ENCODE peak calls at places on chromosomes 6 and 20, in ten cellular contexts. H is trophoblast cell; K is small intestine; Q is psoas muscle; J is HCT116; W is aorta; M is endothelial cell of umbilical vein; L is effector memory CD4-positive, alpha-beta T cell; S is RWPE1; N is A673. I is an unnamed sample.

GRCh38 chr20:34074101-34074760 is 37.8 kb downstream of the EIF2S2 start:
- DNase-seq in M (no peak), W (no peak), Q (no peak), H (no peak), K (no peak), S (peak), L (no peak), N (peak), J (no peak), I (no peak)

GRCh38 chr6:135314543-135314942 is 133.4 kb downstream of the MYB start:
- DNase-seq in W (no peak), K (no peak), M (no peak), S (no peak), N (no peak), L (no peak), Q (no peak), J (no peak), H (no peak), I (no peak)

GRCh38 chr6:157982580-157983438 is 1.1 kb downstream of the SYNJ2 start:
- DNase-seq in W (no peak), M (peak), S (no peak), Q (no peak), N (no peak), J (no peak), H (peak), K (peak), L (no peak), I (peak)

GRCh38 chr6:12348530-12349511 is 58.7 kb downstream of the EDN1 start:
- DNase-seq in Q (no peak), J (peak), L (no peak), N (peak), H (no peak), S (peak), K (peak), W (no peak), M (peak), I (no peak)

GRCh38 chr20:31547017-31547675 is 32.9 kb downstream of the HM13 start:
- DNase-seq in H (peak), K (peak), Q (peak), M (peak), S (peak), W (peak), N (peak), J (peak), L (peak), I (peak)

GRCh38 chr6:26223213-26223612 is 136.0 kb downstream of the HFE start:
- DNase-seq in Q (no peak), S (no peak), J (no peak), K (peak), M (no peak), L (no peak), H (no peak), N (peak), W (no peak), I (no peak)

GRCh38 chr6:1382883-1383728 is 6.3 kb upstream of the FOXF2 start:
- DNase-seq in K (no peak), H (no peak), S (no peak), M (no peak), N (no peak), L (no peak), Q (no peak), J (no peak), W (no peak), I (peak)

GRCh38 chr6:20227350-20227749 is 15.1 kb upstream of the MBOAT1 start:
- DNase-seq in L (no peak), M (no peak), H (no peak), N (no peak), W (no peak), K (no peak), S (no peak), J (no peak), Q (no peak), I (no peak)

GRCh38 chr20:2093200-2093781 is 8.3 kb upstream of the STK35 start:
- DNase-seq in S (peak), H (peak), W (no peak), Q (no peak), N (no peak), J (peak), M (no peak), L (no peak), K (peak), I (peak)

GRCh38 chr6:7268362-7269310 is 44.4 kb downstream of the SSR1 start:
- DNase-seq in L (no peak), W (no peak), S (no peak), J (no peak), N (no peak), M (no peak), H (no peak), Q (no peak), K (no peak), I (no peak)

GRCh38 chr20:39164642-39165041 is 202.5 kb downstream of the DHX35 start:
- DNase-seq in Q (no peak), M (no peak), W (no peak), L (no peak), J (no peak), H (no peak), S (no peak), K (no peak), N (no peak), I (no peak)

GRCh38 chr6:157217198-157217893 is 106.0 kb downstream of the TMEM242 start:
- DNase-seq in W (peak), H (no peak), S (no peak), L (no peak), N (no peak), Q (no peak), M (no peak), J (no peak), K (no peak), I (no peak)

GRCh38 chr20:4883051-4883450 is 118.3 kb downstream of the SLC23A2 start:
- DNase-seq in L (no peak), J (no peak), N (no peak), H (no peak), W (no peak), K (no peak), Q (no peak), S (no peak), M (no peak), I (no peak)

GRCh38 chr6:74409447-74409846 is 713.4 kb downstream of the CD109 start:
- DNase-seq in M (peak), K (peak), N (peak), Q (no peak), S (peak), L (no peak), J (peak), H (no peak), W (no peak), I (no peak)

GRCh38 chr6:137008204-137008603 is 36.6 kb downstream of the IL20RA start:
- DNase-seq in N (no peak), K (no peak), Q (no peak), M (no peak), J (no peak), H (no peak), S (no peak), W (no peak), L (no peak), I (no peak)

GRCh38 chr6:168908887-168909286 is 344.8 kb downstream of the THBS2 start:
- DNase-seq in N (no peak), Q (no peak), S (no peak), H (peak), M (no peak), J (no peak), K (no peak), L (no peak), W (no peak), I (no peak)

GRCh38 chr20:51309128-51309527 is 233.4 kb downstream of the NFATC2 start:
- DNase-seq in H (no peak), J (no peak), Q (no peak), N (no peak), W (no peak), M (no peak), S (no peak), L (no peak), K (no peak), I (no peak)

GRCh38 chr6:90289902-90290301 is 6.7 kb downstream of the BACH2 start:
- DNase-seq in H (no peak), S (no peak), W (no peak), M (no peak), L (no peak), N (no peak), Q (no peak), K (no peak), J (no peak), I (no peak)

GRCh38 chr6:107789361-107789760 is 34.8 kb downstream of the SCML4 start:
- DNase-seq in M (no peak), K (no peak), Q (no peak), J (no peak), S (no peak), N (no peak), L (no peak), W (no peak), H (no peak), I (peak)
- H3K27ac ChIP-seq in M (no peak), K (no peak), Q (no peak), J (no peak), S (no peak), N (no peak), L (no peak), W (no peak), H (no peak), I (no peak)

GRCh38 chr6:33404884-33405283 is 5.9 kb upstream of the PHF1 start:
- DNase-seq in N (no peak), H (no peak), Q (no peak), J (no peak), L (no peak), K (no peak), W (no peak), S (no peak), M (no peak), I (no peak)

GRCh38 chr6:33410050-33410710 is 634 bp upstream of the PHF1 start:
- DNase-seq in J (peak), K (peak), M (peak), L (peak), H (peak), N (peak), W (peak), S (peak), Q (peak), I (peak)

GRCh38 chr6:33405541-33405940 is 5.3 kb upstream of the PHF1 start:
- DNase-seq in K (no peak), L (no peak), J (no peak), W (no peak), Q (no peak), N (no peak), H (no peak), S (no peak), M (no peak), I (no peak)

GRCh38 chr6:33406161-33406560 is 4.7 kb upstream of the PHF1 start:
- DNase-seq in W (no peak), L (no peak), H (no peak), J (no peak), S (no peak), N (no peak), Q (no peak), K (no peak), M (no peak), I (no peak)

DNA sequence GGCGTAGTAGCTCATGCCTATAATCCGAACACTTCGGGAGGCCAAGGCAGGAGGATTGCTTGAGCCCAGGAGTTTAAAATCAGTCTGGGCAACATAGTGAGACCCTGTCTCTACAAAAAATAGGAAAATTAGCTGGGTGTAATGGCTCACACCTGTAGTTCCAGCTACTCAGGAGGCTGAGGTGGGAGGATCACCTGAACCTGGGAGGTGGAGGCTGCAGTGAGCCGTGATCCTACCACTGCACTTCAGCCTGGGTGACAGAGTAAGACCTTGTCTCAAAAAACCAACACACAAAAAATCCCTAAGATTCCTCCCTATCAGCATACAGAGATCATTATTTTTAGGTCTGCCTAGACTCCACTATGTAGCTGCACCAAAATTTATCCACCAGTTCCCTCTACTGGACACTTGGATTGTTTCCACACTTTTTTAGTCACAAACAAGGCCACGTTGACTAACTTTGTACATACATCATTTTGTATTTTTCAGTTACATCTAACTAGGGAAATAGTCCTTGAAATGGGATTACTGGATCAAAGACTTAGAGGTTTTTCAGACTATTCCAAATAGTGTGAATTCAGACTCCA is 3.6 kb upstream of the PHF1 start:
- DNase-seq in M (peak), Q (no peak), K (no peak), W (no peak), S (no peak), H (no peak), L (no peak), N (no peak), J (no peak), I (no peak)
- H3K27ac ChIP-seq in M (no peak), Q (no peak), K (no peak), W (no peak), S (peak), H (no peak), L (no peak), N (no peak), J (peak), I (no peak)

DNA sequence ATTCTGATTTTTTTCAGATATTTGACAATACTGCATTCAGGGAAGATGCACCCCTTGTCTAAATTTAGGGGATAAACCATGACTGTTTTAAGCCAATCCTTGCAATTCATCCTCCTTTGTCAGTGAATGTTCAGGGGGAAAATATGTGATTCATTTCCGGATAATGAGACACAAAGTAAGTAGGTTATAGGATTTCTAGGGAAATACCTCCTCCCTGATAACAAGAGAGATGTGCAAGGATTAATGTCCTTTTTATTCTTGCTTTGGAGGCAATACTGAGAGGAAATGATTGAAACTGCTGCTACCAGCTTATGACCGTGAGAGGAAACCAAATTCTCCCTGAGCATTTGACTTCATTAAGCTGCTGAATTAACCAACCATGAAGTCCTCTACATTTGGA is 161.3 kb upstream of the EYA4 start:
- DNase-seq in M (no peak), K (no peak), N (peak), L (no peak), Q (no peak), J (no peak), S (no peak), W (no peak), H (no peak), I (no peak)
- H3K27ac ChIP-seq in M (no peak), K (no peak), N (peak), L (no peak), Q (no peak), J (no peak), S (no peak), W (no peak), H (no peak), I (no peak)

DNA sequence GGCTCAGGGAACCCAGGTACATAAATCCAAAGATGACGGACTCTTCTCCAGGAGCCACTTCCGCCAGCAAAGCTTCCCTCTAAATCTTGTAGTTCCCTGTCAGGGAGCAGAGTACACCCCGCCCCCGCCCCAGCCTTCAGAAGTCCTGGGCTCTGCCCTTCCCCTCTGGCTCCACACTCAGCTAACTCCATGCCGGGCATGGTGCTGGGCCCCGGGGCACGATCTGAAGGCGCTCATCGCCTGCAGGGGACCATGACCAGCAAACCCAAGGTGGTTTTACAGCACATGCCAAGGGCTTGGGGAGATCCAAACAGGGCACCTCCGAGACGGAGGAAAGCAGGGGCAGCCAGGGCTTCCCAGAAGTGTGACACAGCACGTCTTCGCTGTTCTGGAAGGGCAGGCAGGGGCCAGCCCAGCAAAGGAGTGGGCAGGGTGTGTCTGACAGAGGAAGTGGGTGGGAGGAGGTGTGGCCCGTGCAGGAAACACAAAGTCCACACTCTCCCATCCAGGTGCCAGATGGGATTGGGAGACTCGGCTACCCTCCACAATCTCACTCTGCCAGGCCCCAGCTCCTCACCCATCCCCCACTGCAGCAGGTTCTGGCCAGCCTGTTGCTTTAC is 41.6 kb upstream of the SLC22A2 start:
- DNase-seq in W (peak), J (no peak), L (no peak), K (peak), M (no peak), H (no peak), N (no peak), S (peak), Q (no peak), I (no peak)
- H3K27ac ChIP-seq in W (peak), J (no peak), L (no peak), K (peak), M (no peak), H (no peak), N (no peak), S (peak), Q (no peak), I (no peak)

GRCh38 chr6:148723484-148723883 is 23.3 kb upstream of the UST start:
- DNase-seq in K (no peak), M (no peak), J (no peak), S (no peak), Q (no peak), L (no peak), W (no peak), H (no peak), N (no peak), I (no peak)

GRCh38 chr6:148716811-148717210 is 30.0 kb upstream of the UST start:
- DNase-seq in S (no peak), N (no peak), H (no peak), W (no peak), L (no peak), J (no peak), M (no peak), K (no peak), Q (no peak), I (no peak)

GRCh38 chr6:148720897-148721296 is 25.9 kb upstream of the UST start:
- DNase-seq in K (no peak), L (no peak), J (no peak), S (no peak), H (no peak), Q (no peak), M (no peak), N (no peak), W (no peak), I (no peak)

GRCh38 chr6:148724428-148724827 is 22.4 kb upstream of the UST start:
- DNase-seq in Q (no peak), W (no peak), S (no peak), K (no peak), J (no peak), M (no peak), L (no peak), N (no peak), H (no peak), I (no peak)

GRCh38 chr6:148720371-148720770 is 26.5 kb upstream of the UST start:
- DNase-seq in W (no peak), M (no peak), J (no peak), N (no peak), H (no peak), Q (no peak), L (no peak), S (no peak), K (no peak), I (no peak)
- H3K27ac ChIP-seq in W (no peak), M (no peak), J (no peak), N (no peak), H (no peak), Q (no peak), L (no peak), S (no peak), K (no peak), I (no peak)

DNA sequence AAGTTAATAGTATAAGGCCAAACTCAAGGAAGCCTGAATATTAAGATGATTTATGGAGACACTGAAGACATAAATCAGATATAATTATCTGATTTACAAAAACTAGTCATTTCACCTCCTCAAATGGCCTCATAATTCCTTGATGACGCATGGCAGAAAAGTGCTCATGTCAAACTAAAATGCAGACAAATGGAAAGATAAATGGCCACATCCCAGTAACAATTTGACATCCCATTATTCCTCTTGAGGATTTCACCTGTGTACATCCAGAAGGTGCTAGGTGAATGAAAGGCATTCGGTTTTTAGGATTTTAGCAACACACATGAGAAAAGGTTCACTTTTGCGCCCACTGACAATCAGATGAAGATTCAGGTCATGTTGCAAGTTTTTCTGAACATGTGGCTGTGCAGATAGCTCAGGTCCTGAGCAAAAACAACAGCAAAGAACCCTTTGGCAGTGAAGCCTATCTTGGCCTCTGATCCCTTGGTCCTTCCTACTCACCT is 24.2 kb downstream of the SGK1 start:
- DNase-seq in L (no peak), J (no peak), S (no peak), N (no peak), W (no peak), K (no peak), H (peak), M (no peak), Q (no peak), I (no peak)
- H3K27ac ChIP-seq in L (no peak), J (no peak), S (no peak), N (no peak), W (no peak), K (no peak), H (no peak), M (no peak), Q (no peak), I (no peak)

DNA sequence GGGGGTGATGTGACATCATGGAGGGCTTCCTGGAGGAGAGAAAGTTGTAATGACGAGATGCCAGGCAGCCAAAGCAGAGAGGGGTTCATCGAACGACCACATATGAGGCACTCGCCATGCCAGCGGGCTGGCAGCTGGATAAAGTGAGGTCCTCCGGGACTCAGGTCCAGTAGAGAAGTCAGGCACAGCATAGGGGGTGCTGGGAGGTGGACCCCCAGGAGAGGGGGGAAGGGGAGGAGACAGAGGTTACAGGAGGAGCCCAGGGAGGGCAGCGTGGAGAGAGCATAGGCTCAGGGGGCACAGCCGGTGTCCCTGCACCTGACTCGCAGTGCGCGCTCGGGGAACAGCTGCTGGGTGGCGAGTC is 174.7 kb downstream of the BMP7 start:
- DNase-seq in Q (no peak), N (no peak), H (no peak), M (no peak), J (no peak), W (peak), L (no peak), S (no peak), K (no peak), I (no peak)
- H3K27ac ChIP-seq in Q (no peak), N (no peak), H (no peak), M (no peak), J (no peak), W (no peak), L (no peak), S (no peak), K (no peak), I (no peak)

GRCh38 chr20:12592756-12593155 is 416.0 kb upstream of the SPTLC3 start:
- DNase-seq in K (no peak), W (no peak), Q (no peak), S (no peak), J (no peak), N (no peak), M (no peak), H (peak), L (no peak), I (no peak)
- H3K27ac ChIP-seq in K (no peak), W (no peak), Q (no peak), S (no peak), J (no peak), N (no peak), M (no peak), H (peak), L (no peak), I (no peak)